ENCODE peak calls at places on chromosomes 4 and X, in five cellular contexts. T, P, E, R and H are unnamed samples.

GRCh38 chr4:52718123-52718522 is 33.1 kb downstream of the ERVMER34-1 start:
- DNase-seq in T (peak; percentile 49), P (no peak), E (no peak), R (no peak), H (no peak)

GRCh38 chr4:67459164-67459563 is 86.1 kb downstream of the CENPC start:
- DNase-seq in T (peak; percentile 25), P (no peak), E (no peak), R (no peak), H (no peak)

GRCh38 chr4:108527729-108528128 is 92.6 kb upstream of the RPL34 start:
- DNase-seq in T (no peak), P (no peak), E (no peak), R (no peak), H (no peak)

GRCh38 chr4:20641971-20642370 is 58.3 kb upstream of the PACRGL start:
- DNase-seq in T (no peak), P (no peak), E (no peak), R (no peak), H (no peak)

GRCh38 chr4:139824882-139825522 is 159.4 kb downstream of the MGST2 start:
- DNase-seq in T (no peak), P (no peak), E (no peak), R (no peak), H (no peak)

GRCh38 chrX:3420316-3420715 is 73.9 kb upstream of the MXRA5 start:
- DNase-seq in T (no peak), P (no peak), E (no peak), R (no peak), H (no peak)

GRCh38 chr4:85391568-85392410 is 83.2 kb upstream of the ARHGAP24 start:
- DNase-seq in T (no peak), P (no peak), E (no peak), R (no peak), H (no peak)

GRCh38 chrX:101391831-101392230 is 1.0 kb downstream of the RPL36A start:
- DNase-seq in T (no peak), P (no peak), E (no peak), R (no peak), H (no peak)

GRCh38 chrX:24465524-24465850 is 401 bp downstream of the PDK3 start:
- DNase-seq in T (no peak), P (no peak), E (peak; percentile 62), R (no peak), H (no peak)

GRCh38 chr4:83964996-83965541 is 429.2 kb downstream of the GPAT3 start:
- DNase-seq in T (peak; percentile 54), P (no peak), E (no peak), R (no peak), H (no peak)

GRCh38 chrX:100424012-100424411 is 13.9 kb upstream of the PCDH19 start:
- DNase-seq in T (no peak), P (no peak), E (no peak), R (no peak), H (no peak)

GRCh38 chr4:129804458-129804981 is 708.6 kb downstream of the C4orf33 start:
- DNase-seq in T (no peak), P (no peak), E (no peak), R (no peak), H (no peak)

GRCh38 chrX:80808160-80808735 is 1.4 kb downstream of the BRWD3 start:
- DNase-seq in T (peak; percentile 67), P (peak; percentile 53), E (peak; percentile 78), R (peak; percentile 90), H (no peak)

GRCh38 chrX:80808854-80809493 is 703 bp downstream of the BRWD3 start:
- DNase-seq in T (no peak), P (no peak), E (peak; percentile 59), R (no peak), H (no peak)

GRCh38 chrX:80816051-80816450 is 6.4 kb upstream of the BRWD3 start:
- DNase-seq in T (no peak), P (no peak), E (no peak), R (no peak), H (no peak)

GRCh38 chrX:80810365-80810978 is 795 bp upstream of the BRWD3 start:
- DNase-seq in T (no peak), P (no peak), E (no peak), R (no peak), H (no peak)

DNA sequence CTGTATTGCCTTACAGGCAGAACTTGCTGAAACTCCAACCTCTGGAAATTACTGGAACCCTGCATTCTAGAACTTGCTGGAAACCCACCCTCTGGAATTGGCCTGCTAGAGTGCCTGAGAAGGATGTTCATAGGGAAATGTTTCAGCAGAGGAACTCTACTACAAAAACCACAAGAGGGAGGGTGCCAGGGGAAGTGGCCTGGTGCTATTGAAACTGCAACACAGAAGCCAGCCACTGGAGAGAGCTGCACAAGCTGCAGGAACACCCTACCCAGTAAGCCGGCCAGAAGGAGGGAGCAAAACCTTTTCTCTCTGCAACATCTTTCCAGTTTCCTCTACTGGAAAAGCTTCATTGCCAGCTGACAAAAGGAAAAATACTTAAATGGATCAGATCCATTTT is 2.5 kb upstream of the BRWD3 start:
- DNase-seq in T (peak; percentile 19), P (no peak), E (no peak), R (no peak), H (no peak)
- TF ChIP-seq CTCF in T (no peak), P (no peak), E (no peak), R (no peak), H (peak; percentile 16)

DNA sequence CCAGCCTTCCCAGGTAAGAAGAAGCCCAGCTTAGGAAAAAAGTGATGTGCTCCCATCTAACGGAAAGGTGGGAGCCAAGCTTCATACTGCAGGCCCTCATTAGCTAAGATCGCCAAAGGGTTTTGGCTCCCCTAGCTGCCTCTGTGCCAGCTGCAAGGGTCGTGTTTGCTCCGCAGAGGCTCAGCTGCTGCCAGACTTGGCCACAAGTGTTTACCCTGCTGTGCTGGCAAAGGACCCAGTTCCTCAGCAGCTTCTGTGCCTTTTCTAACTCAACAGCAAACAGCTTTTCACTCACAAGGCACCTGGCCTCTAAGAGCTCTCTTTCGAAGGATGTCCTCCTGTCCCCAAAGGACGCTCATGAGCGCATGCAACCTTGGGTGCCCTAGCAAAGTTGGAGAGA is 12.2 kb upstream of the VMA21 start:
- DNase-seq in T (no peak), P (no peak), E (no peak), R (no peak), H (no peak)
- TF ChIP-seq CTCF in T (no peak), P (no peak), E (no peak), R (no peak), H (no peak)

GRCh38 chr4:3464349-3464905 is 1.3 kb downstream of the DOK7 start:
- DNase-seq in T (no peak), P (no peak), E (peak; percentile 41), R (no peak), H (no peak)

GRCh38 chr4:3466691-3467600 is 3.8 kb downstream of the DOK7 start:
- DNase-seq in T (no peak), P (no peak), E (peak; percentile 35), R (no peak), H (no peak)

GRCh38 chr4:3467601-3468031 is 4.5 kb downstream of the DOK7 start:
- DNase-seq in T (no peak), P (no peak), E (peak; percentile 22), R (no peak), H (no peak)

GRCh38 chr4:3464911-3465697 is 2.0 kb downstream of the DOK7 start:
- DNase-seq in T (no peak), P (no peak), E (peak; percentile 36), R (no peak), H (no peak)

DNA sequence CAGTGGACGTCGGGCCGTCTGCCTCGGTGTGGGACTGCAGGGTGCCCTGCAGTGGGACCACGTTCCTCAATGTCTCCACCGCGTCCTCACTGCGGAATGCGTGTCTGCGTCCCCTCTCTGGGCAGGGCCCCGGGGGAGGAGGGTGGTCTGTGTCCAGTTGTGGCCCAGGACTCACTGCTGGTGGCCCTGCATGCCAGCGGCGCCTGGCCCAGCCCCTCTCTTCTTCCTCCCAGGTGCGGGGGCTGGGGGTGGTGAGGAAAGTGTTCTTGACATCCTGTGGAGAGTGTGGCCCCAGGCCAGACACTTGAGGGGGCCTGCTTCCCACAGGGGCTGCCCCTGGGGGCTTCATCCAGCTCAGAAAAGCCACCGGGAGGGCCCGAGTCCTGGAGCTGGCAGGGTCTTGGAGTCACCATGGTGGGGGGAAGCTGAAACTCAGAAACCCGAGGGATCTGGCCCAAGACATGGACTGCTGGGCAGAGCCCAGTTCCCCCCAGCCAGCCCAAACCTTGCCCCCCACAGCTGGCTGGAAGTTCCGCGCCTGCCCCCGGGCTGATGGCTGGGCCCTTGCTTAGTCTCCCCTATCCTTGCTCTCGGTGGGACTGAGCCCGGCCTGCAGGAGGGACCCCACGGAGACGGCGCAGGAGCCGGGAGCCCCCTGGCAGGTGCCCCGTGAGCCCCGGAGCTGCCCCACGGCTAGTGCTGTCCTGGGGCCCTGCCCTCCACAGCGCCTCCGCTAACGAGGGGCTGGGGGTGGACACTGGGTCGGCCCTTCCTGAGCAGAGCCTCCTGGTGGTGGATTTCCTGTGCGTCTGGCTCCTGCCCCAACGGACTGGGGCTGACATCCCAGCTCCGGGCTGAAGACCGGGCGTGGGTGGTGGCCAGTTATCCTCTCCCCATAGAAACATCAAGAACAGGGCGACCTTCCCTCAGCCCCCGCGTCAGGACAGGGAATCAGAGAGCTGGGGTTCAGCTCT is 2.9 kb downstream of the DOK7 start:
- DNase-seq in T (no peak), P (no peak), E (peak; percentile 49), R (no peak), H (no peak)
- TF ChIP-seq CTCF in T (peak; percentile 14), P (no peak), E (no peak), R (no peak), H (no peak)

GRCh38 chr4:122577189-122577553 is 43.7 kb downstream of the IL21 start:
- DNase-seq in T (no peak), P (no peak), E (no peak), R (no peak), H (no peak)
- TF ChIP-seq CTCF in T (no peak), P (no peak), E (no peak), R (no peak), H (no peak)

GRCh38 chr4:137861682-137862081 is 329.4 kb upstream of the PCDH18 start:
- DNase-seq in T (peak; percentile 29), P (no peak), E (no peak), R (no peak), H (no peak)
- TF ChIP-seq CTCF in T (peak; percentile 62), P (peak; percentile 71), E (no peak), R (no peak), H (peak; percentile 45)